ENCODE peak calls at places on chromosomes 5 and 9, in eight cellular contexts. K, P, D, M, E, Q, N and I are unnamed samples.
A peak's percentile ranks its signal among the peaks of the same experiment; 100 is the strongest.

GRCh38 chr5:150489358-150490295 is 18.3 kb upstream of the NDST1 start:
- DNase-seq in K (peak; percentile 82), P (no peak), D (peak; percentile 77), M (peak; percentile 71), E (peak; percentile 49), Q (no peak), N (no peak), I (no peak)

GRCh38 chr5:50301756-50302155 is 139.3 kb downstream of the EMB start:
- DNase-seq in K (no peak), P (peak; percentile 60), D (no peak), M (no peak), E (no peak), Q (no peak), N (no peak), I (no peak)

GRCh38 chr5:170226661-170227060 is 6.1 kb upstream of the C5orf58 start:
- DNase-seq in K (no peak), P (no peak), D (no peak), M (no peak), E (no peak), Q (no peak), N (no peak), I (no peak)

GRCh38 chr5:66929281-66929680 is 267.3 kb downstream of the CD180 start:
- DNase-seq in K (no peak), P (no peak), D (no peak), M (no peak), E (no peak), Q (no peak), N (no peak), I (no peak)

GRCh38 chr9:81682797-81683196 is 6.5 kb downstream of the TLE1 start:
- DNase-seq in K (no peak), P (no peak), D (peak; percentile 26), M (no peak), E (peak; percentile 48), Q (no peak), N (no peak), I (no peak)

GRCh38 chr9:15942806-15943424 is 390.1 kb downstream of the CCDC171 start:
- DNase-seq in K (no peak), P (no peak), D (no peak), M (no peak), E (peak; percentile 42), Q (no peak), N (no peak), I (no peak)

GRCh38 chr5:181138258-181138657 is 7.3 kb upstream of the OR2V1 start:
- DNase-seq in K (peak; percentile 22), P (no peak), D (no peak), M (no peak), E (no peak), Q (peak; percentile 72), N (peak; percentile 21), I (no peak)

GRCh38 chr9:17090041-17090440 is 44.8 kb upstream of the CNTLN start:
- DNase-seq in K (no peak), P (no peak), D (no peak), M (peak; percentile 2), E (no peak), Q (no peak), N (peak; percentile 73), I (no peak)

GRCh38 chr9:108640211-108640610 is 215.6 kb downstream of the ACTL7B start:
- DNase-seq in K (peak; percentile 71), P (no peak), D (no peak), M (no peak), E (no peak), Q (no peak), N (no peak), I (no peak)

GRCh38 chr5:44398382-44398781 is 9.2 kb upstream of the FGF10 start:
- DNase-seq in K (no peak), P (no peak), D (no peak), M (no peak), E (no peak), Q (no peak), N (no peak), I (no peak)

GRCh38 chr9:26833792-26834191 is 58.8 kb downstream of the CAAP1 start:
- DNase-seq in K (peak; percentile 14), P (no peak), D (no peak), M (no peak), E (no peak), Q (no peak), N (peak; percentile 11), I (no peak)

GRCh38 chr5:37839441-37840035 is 303 bp downstream of the GDNF start:
- DNase-seq in K (peak; percentile 88), P (peak; percentile 55), D (peak; percentile 77), M (peak; percentile 73), E (peak; percentile 61), Q (no peak), N (peak; percentile 37), I (no peak)

GRCh38 chr9:127182901-127183746 is 60.7 kb upstream of the ANGPTL2 start:
- DNase-seq in K (peak; percentile 50), P (no peak), D (no peak), M (no peak), E (peak; percentile 33), Q (no peak), N (no peak), I (no peak)

GRCh38 chr5:154316223-154316967 is 125.9 kb downstream of the GALNT10 start:
- DNase-seq in K (peak; percentile 18), P (no peak), D (peak; percentile 10), M (peak; percentile 34), E (no peak), Q (no peak), N (no peak), I (no peak)

GRCh38 chr9:99840061-99840460 is 18.4 kb downstream of the NR4A3 start:
- DNase-seq in K (no peak), P (no peak), D (no peak), M (no peak), E (no peak), Q (no peak), N (no peak), I (no peak)
- H3K9ac ChIP-seq in K (no peak overlapping the region), P (no peak overlapping the region), D (no peak overlapping the region), M (no peak overlapping the region), E (no peak overlapping the region), Q (no peak overlapping the region), N (no peak overlapping the region), I (no peak overlapping the region)

GRCh38 chr9:101408374-101409078 is 9.9 kb downstream of the ZNF189 start:
- DNase-seq in K (no peak), P (no peak), D (peak; percentile 1), M (no peak), E (peak; percentile 20), Q (no peak), N (no peak), I (no peak)
- H3K9me3 ChIP-seq in K (peaks cover 20% of the 10 kb centered on the region), P (peaks cover 56% of the 10 kb centered on the region), D (peaks cover 95% of the 10 kb centered on the region), M (peaks cover 64% of the 10 kb centered on the region), E (peaks cover 14% of the 10 kb centered on the region), Q (peaks cover 52% of the 10 kb centered on the region), N (peaks cover 12% of the 10 kb centered on the region), I (peaks cover 30% of the 10 kb centered on the region)

GRCh38 chr5:96873469-96873868 is 2.8 kb upstream of the ERAP2 start:
- DNase-seq in K (no peak), P (no peak), D (no peak), M (no peak), E (no peak), Q (no peak), N (no peak), I (no peak)

GRCh38 chr5:96871022-96871388 is 5.3 kb upstream of the ERAP2 start:
- DNase-seq in K (no peak), P (no peak), D (no peak), M (no peak), E (no peak), Q (no peak), N (no peak), I (no peak)

GRCh38 chr5:96869372-96869641 is 7.0 kb upstream of the ERAP2 start:
- DNase-seq in K (no peak), P (no peak), D (no peak), M (no peak), E (no peak), Q (no peak), N (no peak), I (no peak)

GRCh38 chr5:96870094-96871021 is 5.9 kb upstream of the ERAP2 start:
- DNase-seq in K (no peak), P (peak; percentile 75), D (no peak), M (no peak), E (no peak), Q (no peak), N (no peak), I (no peak)

DNA sequence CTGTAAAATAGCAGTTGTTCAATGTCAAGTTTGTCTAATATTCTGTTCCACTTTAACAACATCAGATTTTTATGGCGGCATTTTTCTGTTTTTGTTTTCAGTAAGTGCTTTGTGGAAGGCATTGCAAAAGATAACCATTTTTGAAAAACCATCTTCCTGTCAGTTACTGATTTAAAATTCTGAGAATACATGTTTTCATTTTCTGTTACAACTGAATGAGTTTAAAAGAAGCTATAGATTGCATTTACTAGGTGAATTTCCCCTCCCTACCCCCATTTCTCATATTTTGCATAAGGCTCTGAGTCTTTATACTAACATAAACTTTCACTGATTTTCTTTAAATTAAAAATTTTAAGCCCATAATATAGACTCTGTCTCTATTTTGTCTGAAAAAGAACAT is 4.6 kb upstream of the ERAP2 start:
- DNase-seq in K (no peak), P (no peak), D (no peak), M (no peak), E (no peak), Q (no peak), N (no peak), I (no peak)
- H3K9ac ChIP-seq in K (no peak overlapping the region), P (no peak overlapping the region), D (no peak overlapping the region), M (no peak overlapping the region), E (no peak overlapping the region), Q (no peak overlapping the region), N (no peak overlapping the region), I (no peak overlapping the region)

GRCh38 chr5:179089502-179089901 is 29.3 kb downstream of the ZNF354C start:
- DNase-seq in K (no peak), P (no peak), D (no peak), M (no peak), E (no peak), Q (peak; percentile 11), N (no peak), I (no peak)
- H3K9me3 ChIP-seq in K (peaks cover 30% of the 10 kb centered on the region), P (peaks cover 21% of the 10 kb centered on the region), D (peaks cover 98% of the 10 kb centered on the region), M (peaks cover 39% of the 10 kb centered on the region), E (no peaks in the 10 kb centered on the region), Q (no peaks in the 10 kb centered on the region), N (peaks cover 8% of the 10 kb centered on the region), I (peaks cover 6% of the 10 kb centered on the region)

DNA sequence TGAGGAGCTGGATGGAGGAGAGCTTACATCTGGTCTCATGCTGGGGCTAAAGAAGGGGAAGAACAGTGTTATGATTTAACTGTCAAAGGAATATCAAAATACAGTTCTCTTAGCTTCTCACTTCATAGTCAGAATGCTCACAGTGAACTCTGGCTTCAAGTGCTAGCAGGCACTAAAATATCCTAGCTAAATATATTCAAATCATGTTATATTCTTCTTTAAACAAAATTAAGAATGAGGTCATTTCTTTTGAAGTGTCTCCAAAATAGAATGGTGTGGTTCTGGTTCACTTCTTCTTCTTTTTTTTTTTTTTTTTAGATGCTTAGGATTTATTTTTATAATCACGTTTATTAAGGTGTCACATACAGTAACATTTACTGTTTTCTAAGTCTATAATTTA is 89.4 kb downstream of the NR3C1 start:
- DNase-seq in K (no peak), P (no peak), D (no peak), M (no peak), E (no peak), Q (no peak), N (no peak), I (no peak)
- H3K9ac ChIP-seq in K (peak overlapping the region; percentile 44), P (no peak overlapping the region), D (peak overlapping the region; percentile 66), M (peak overlapping the region; percentile 52), E (no peak overlapping the region), Q (no peak overlapping the region), N (no peak overlapping the region), I (no peak overlapping the region)

GRCh38 chr5:140795259-140795641 is 598 bp downstream of the PCDHA2 start:
- DNase-seq in K (peak; percentile 26), P (no peak), D (peak; percentile 69), M (no peak), E (no peak), Q (peak; percentile 9), N (no peak), I (no peak)
- H3K9me3 ChIP-seq in K (no peaks in the 10 kb centered on the region), P (peaks cover 18% of the 10 kb centered on the region), D (peaks cover 72% of the 10 kb centered on the region), M (peaks cover 14% of the 10 kb centered on the region), E (no peaks in the 10 kb centered on the region), Q (no peaks in the 10 kb centered on the region), N (peaks cover 14% of the 10 kb centered on the region), I (peaks cover 12% of the 10 kb centered on the region)